ENCODE peak calls at places on chromosomes 7 and 10, in ten cellular contexts. One of them, this sample, is unnamed.

GRCh38 chr10:60570941-60571340 is 181.3 kb upstream of the ANK3 start:
- DNase-seq in sigmoid colon: no peak
- DNase-seq in suprapubic skin: no peak
- DNase-seq in H1: no peak
- DNase-seq in K562: no peak
- DNase-seq in upper lobe of left lung: no peak
- DNase-seq in ovary: no peak
- DNase-seq in stomach: no peak
- DNase-seq in A549: no peak
- DNase-seq in transverse colon: no peak
- DNase-seq in this sample: no peak

GRCh38 chr10:119406137-119406536 is 136.4 kb downstream of the RGS10 start:
- DNase-seq in A549: no peak
- DNase-seq in H1: no peak
- DNase-seq in sigmoid colon: no peak
- DNase-seq in upper lobe of left lung: no peak
- DNase-seq in ovary: no peak
- DNase-seq in suprapubic skin: no peak
- DNase-seq in transverse colon: no peak
- DNase-seq in K562: no peak
- DNase-seq in stomach: no peak
- DNase-seq in this sample: no peak

GRCh38 chr7:29951206-29951605 is 38.4 kb downstream of the SCRN1 start:
- DNase-seq in transverse colon: no peak
- DNase-seq in upper lobe of left lung: no peak
- DNase-seq in suprapubic skin: no peak
- DNase-seq in stomach: no peak
- DNase-seq in A549: no peak
- DNase-seq in ovary: no peak
- DNase-seq in H1: no peak
- DNase-seq in sigmoid colon: no peak
- DNase-seq in K562: no peak
- DNase-seq in this sample: no peak

GRCh38 chr7:141225916-141226618 is 152.2 kb downstream of the TMEM178B start:
- DNase-seq in A549: no peak
- DNase-seq in suprapubic skin: no peak
- DNase-seq in ovary: no peak
- DNase-seq in H1: no peak
- DNase-seq in K562: no peak
- DNase-seq in transverse colon: no peak
- DNase-seq in stomach: no peak
- DNase-seq in sigmoid colon: no peak
- DNase-seq in upper lobe of left lung: no peak
- DNase-seq in this sample: no peak

GRCh38 chr10:89744021-89744420 is 42.6 kb downstream of the KIF20B start:
- DNase-seq in K562: no peak
- DNase-seq in A549: no peak
- DNase-seq in H1: no peak
- DNase-seq in suprapubic skin: no peak
- DNase-seq in transverse colon: no peak
- DNase-seq in ovary: no peak
- DNase-seq in stomach: no peak
- DNase-seq in sigmoid colon: no peak
- DNase-seq in upper lobe of left lung: no peak
- DNase-seq in this sample: no peak

GRCh38 chr7:99290980-99291607 is 18.5 kb downstream of the MYH16 start:
- DNase-seq in suprapubic skin: no peak
- DNase-seq in K562: no peak
- DNase-seq in sigmoid colon: no peak
- DNase-seq in A549: peak
- DNase-seq in ovary: no peak
- DNase-seq in stomach: no peak
- DNase-seq in H1: no peak
- DNase-seq in transverse colon: peak
- DNase-seq in upper lobe of left lung: no peak
- DNase-seq in this sample: no peak

GRCh38 chr10:34137955-34138354 is 677.1 kb downstream of the PARD3 start:
- DNase-seq in stomach: no peak
- DNase-seq in H1: no peak
- DNase-seq in upper lobe of left lung: no peak
- DNase-seq in A549: peak
- DNase-seq in sigmoid colon: no peak
- DNase-seq in K562: no peak
- DNase-seq in transverse colon: no peak
- DNase-seq in suprapubic skin: no peak
- DNase-seq in ovary: no peak
- DNase-seq in this sample: no peak

GRCh38 chr7:158001621-158002320 is 585.9 kb downstream of the PTPRN2 start:
- DNase-seq in K562: no peak
- DNase-seq in transverse colon: no peak
- DNase-seq in sigmoid colon: no peak
- DNase-seq in H1: no peak
- DNase-seq in upper lobe of left lung: no peak
- DNase-seq in A549: peak
- DNase-seq in stomach: no peak
- DNase-seq in ovary: no peak
- DNase-seq in suprapubic skin: no peak
- DNase-seq in this sample: no peak

DNA sequence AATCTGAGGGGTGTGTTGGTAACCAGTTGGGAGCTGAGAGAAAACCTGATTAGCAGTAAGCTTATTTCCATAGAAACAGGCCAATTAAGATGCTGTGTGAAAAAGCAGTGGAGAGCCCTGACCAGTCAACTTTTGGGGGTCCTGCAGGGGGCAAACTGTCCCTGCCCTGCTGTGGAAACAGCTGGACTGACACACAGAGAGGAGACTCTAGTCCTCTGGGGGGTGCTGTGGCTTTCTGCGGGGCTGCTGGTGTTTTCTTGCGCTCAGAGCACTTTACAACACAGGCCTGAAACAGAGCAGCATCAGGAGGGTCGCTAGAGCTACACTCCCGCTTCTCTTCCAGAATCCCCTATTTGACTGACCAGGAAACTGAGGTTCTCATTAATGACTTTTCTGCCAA is 546.9 kb upstream of the GALNT17 start:
- DNase-seq in suprapubic skin: no peak
- DNase-seq in upper lobe of left lung: no peak
- DNase-seq in K562: peak
- DNase-seq in transverse colon: no peak
- DNase-seq in ovary: no peak
- DNase-seq in stomach: no peak
- DNase-seq in A549: no peak
- DNase-seq in sigmoid colon: no peak
- DNase-seq in H1: peak
- DNase-seq in this sample: no peak
- TF ChIP-seq EP300 in suprapubic skin: no peak
- TF ChIP-seq EP300 in upper lobe of left lung: no peak
- TF ChIP-seq EP300 in K562: no peak
- TF ChIP-seq EP300 in transverse colon: no peak
- TF ChIP-seq EP300 in ovary: no peak
- TF ChIP-seq EP300 in stomach: no peak
- TF ChIP-seq EP300 in A549: no peak
- TF ChIP-seq EP300 in sigmoid colon: no peak
- TF ChIP-seq EP300 in H1: no peak
- TF ChIP-seq EP300 in this sample: no peak

DNA sequence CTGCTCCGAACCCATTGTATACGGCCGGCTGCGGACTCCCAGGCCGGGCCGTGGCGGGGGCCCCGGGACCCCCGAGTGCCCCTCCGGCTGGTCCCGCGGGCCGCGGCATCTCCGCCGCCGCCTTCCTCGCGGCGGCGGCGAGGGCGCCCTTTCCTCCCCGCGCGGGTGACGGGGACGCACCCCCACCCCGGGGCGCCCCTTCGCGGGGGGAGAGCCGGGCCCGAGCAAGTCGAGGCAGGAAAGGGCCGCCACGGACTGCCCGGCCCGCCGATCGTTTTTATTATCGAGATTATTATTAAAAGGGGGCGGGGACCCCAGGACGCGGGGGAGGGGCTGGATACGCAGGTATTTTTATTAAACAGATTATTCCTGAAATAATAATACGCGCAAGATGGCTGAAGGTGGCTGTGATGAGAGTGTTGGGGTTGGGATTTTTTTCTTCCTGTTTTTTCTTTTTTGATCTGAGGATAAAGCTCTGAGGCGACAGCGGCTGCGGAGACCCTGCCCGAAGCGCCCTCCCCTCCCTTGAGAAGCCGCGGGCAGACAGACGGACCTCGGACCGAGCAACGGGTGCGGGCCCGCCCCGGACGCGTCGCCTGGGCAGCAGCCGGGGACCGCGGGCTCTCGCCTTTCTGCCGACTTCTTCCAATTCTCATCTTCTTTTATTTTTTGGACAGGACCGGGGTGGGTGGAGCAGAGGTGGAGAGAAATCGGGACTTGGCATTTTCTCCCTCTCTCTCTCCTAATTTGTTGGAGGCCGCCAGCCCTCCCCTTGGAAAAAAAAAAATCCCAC is 1.5 kb upstream of the TRIM8 start:
- DNase-seq in H1: peak
- DNase-seq in stomach: peak
- DNase-seq in ovary: peak
- DNase-seq in transverse colon: peak
- DNase-seq in A549: peak
- DNase-seq in suprapubic skin: no peak
- DNase-seq in K562: peak
- DNase-seq in sigmoid colon: peak
- DNase-seq in upper lobe of left lung: peak
- DNase-seq in this sample: peak
- TF ChIP-seq POLR2A in H1: no peak
- TF ChIP-seq POLR2A in stomach: no peak
- TF ChIP-seq POLR2A in ovary: peak
- TF ChIP-seq POLR2A in transverse colon: peak
- TF ChIP-seq POLR2A in A549: no peak
- TF ChIP-seq POLR2A in suprapubic skin: peak
- TF ChIP-seq POLR2A in K562: no peak
- TF ChIP-seq POLR2A in sigmoid colon: peak
- TF ChIP-seq POLR2A in upper lobe of left lung: peak
- TF ChIP-seq POLR2A in this sample: peak

DNA sequence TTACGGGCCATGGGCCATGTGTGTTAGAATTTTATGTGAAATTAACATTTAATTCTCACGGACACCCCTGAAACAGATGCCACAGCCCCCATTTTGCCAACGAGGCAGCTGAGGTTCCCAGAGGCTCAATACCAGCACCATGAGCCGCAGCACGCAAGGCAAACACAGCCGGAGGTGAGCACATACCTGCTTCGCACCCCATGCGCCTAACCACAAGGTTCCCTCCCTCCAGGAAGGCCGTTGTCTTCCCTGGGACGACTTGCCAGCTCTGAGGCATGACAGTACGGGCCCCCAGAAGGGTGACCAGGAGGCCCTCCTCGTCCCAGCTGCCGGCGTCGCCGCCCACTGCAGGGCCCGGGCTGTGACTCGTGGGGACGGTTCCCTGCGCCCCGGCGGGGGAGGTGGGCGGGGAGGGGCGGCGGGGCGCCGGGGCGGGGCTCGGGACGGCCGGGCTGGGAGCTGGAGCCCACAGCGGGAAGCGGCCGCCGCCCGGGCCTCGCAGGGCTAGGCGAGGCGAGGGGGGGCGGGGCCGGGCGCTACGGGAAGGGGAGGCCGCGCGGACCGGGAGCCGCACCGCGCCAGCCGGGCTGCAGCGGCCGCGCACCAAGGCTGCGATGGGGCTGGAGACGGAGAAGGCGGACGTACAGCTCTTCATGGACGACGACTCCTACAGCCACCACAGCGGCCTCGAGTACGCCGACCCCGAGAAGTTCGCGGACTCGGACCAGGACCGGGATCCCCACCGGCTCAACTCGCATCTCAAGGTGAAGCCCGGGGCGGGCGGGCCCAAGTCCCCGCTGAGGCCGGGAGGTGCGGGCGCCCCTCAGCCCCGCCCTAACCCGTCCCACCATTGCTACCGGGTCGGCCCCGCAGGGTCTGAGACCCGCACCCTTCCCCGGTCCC is at the start of gene CAV2:
- DNase-seq in suprapubic skin: peak
- DNase-seq in transverse colon: peak
- DNase-seq in stomach: peak
- DNase-seq in ovary: peak
- DNase-seq in upper lobe of left lung: peak
- DNase-seq in K562: peak
- DNase-seq in sigmoid colon: peak
- DNase-seq in A549: peak
- DNase-seq in H1: peak
- DNase-seq in this sample: peak
- TF ChIP-seq EP300 in suprapubic skin: no peak
- TF ChIP-seq EP300 in transverse colon: no peak
- TF ChIP-seq EP300 in stomach: no peak
- TF ChIP-seq EP300 in ovary: no peak
- TF ChIP-seq EP300 in upper lobe of left lung: no peak
- TF ChIP-seq EP300 in K562: no peak
- TF ChIP-seq EP300 in sigmoid colon: no peak
- TF ChIP-seq EP300 in A549: no peak
- TF ChIP-seq EP300 in H1: no peak
- TF ChIP-seq EP300 in this sample: no peak

GRCh38 chr10:93221521-93221920 is 147.8 kb downstream of the CYP26A1 start:
- DNase-seq in stomach: no peak
- DNase-seq in K562: no peak
- DNase-seq in sigmoid colon: no peak
- DNase-seq in H1: no peak
- DNase-seq in transverse colon: no peak
- DNase-seq in A549: no peak
- DNase-seq in suprapubic skin: no peak
- DNase-seq in ovary: no peak
- DNase-seq in upper lobe of left lung: no peak
- DNase-seq in this sample: no peak

GRCh38 chr10:93222876-93223275 is 149.2 kb downstream of the CYP26A1 start:
- DNase-seq in H1: no peak
- DNase-seq in suprapubic skin: no peak
- DNase-seq in transverse colon: no peak
- DNase-seq in A549: no peak
- DNase-seq in upper lobe of left lung: no peak
- DNase-seq in ovary: no peak
- DNase-seq in sigmoid colon: no peak
- DNase-seq in K562: no peak
- DNase-seq in stomach: no peak
- DNase-seq in this sample: no peak

GRCh38 chr10:93223336-93223735 is 149.6 kb downstream of the CYP26A1 start:
- DNase-seq in suprapubic skin: no peak
- DNase-seq in transverse colon: no peak
- DNase-seq in ovary: no peak
- DNase-seq in sigmoid colon: no peak
- DNase-seq in H1: no peak
- DNase-seq in stomach: no peak
- DNase-seq in A549: no peak
- DNase-seq in K562: no peak
- DNase-seq in upper lobe of left lung: no peak
- DNase-seq in this sample: no peak

GRCh38 chr10:93221171-93221496 is 147.4 kb downstream of the CYP26A1 start:
- DNase-seq in ovary: no peak
- DNase-seq in sigmoid colon: no peak
- DNase-seq in stomach: no peak
- DNase-seq in suprapubic skin: no peak
- DNase-seq in H1: no peak
- DNase-seq in K562: no peak
- DNase-seq in transverse colon: no peak
- DNase-seq in upper lobe of left lung: no peak
- DNase-seq in A549: no peak
- DNase-seq in this sample: no peak

DNA sequence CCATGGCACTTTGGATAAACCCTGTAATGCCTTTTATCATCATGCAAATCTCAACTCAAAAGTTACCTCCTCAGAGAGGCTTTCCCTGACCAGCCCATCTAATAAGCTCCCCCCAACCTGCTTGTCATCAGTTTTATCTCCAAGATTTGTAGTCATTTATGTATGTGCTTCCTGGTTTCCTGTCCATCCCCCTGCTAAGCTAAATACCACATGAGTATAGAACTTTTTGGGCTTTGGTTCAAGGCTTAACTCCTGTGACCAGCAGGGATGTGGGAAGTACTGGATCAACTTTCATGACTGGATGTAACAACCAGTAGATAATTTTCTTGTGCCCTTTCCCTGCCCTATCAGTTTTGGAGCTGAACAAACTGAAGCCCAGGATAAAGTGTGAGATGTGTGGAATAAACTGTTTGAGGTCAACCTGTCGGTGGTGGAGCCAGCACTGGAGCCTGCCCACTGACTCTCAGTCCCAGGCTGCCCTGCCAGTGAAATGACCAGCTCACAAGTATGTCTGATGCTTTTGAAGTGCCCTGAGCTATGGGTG is 148.6 kb downstream of the CYP26A1 start:
- DNase-seq in H1: no peak
- DNase-seq in suprapubic skin: no peak
- DNase-seq in stomach: no peak
- DNase-seq in sigmoid colon: no peak
- DNase-seq in upper lobe of left lung: no peak
- DNase-seq in ovary: no peak
- DNase-seq in A549: no peak
- DNase-seq in transverse colon: no peak
- DNase-seq in K562: no peak
- DNase-seq in this sample: no peak
- TF ChIP-seq POLR2A in H1: no peak
- TF ChIP-seq POLR2A in suprapubic skin: no peak
- TF ChIP-seq POLR2A in stomach: no peak
- TF ChIP-seq POLR2A in sigmoid colon: no peak
- TF ChIP-seq POLR2A in upper lobe of left lung: no peak
- TF ChIP-seq POLR2A in ovary: no peak
- TF ChIP-seq POLR2A in A549: no peak
- TF ChIP-seq POLR2A in transverse colon: no peak
- TF ChIP-seq POLR2A in K562: no peak
- TF ChIP-seq POLR2A in this sample: no peak

This sample was measured in tibial nerve.